ENCODE peak calls at places on chromosomes 7 and 10, in six cellular contexts. S, F, P, H, Z and M are unnamed samples.

GRCh38 chr10:91683976-91684375 is 51.1 kb upstream of the PPP1R3C start:
- DNase-seq in S (no peak), F (no peak), P (no peak), H (peak), Z (no peak), M (peak)

GRCh38 chr10:33334170-33334838 is at the start of gene NRP1:
- DNase-seq in S (peak), F (peak), P (peak), H (peak), Z (no peak), M (no peak)

GRCh38 chr10:113683300-113683699 is 3.6 kb downstream of the CASP7 start:
- DNase-seq in S (no peak), F (no peak), P (no peak), H (no peak), Z (no peak), M (no peak)

GRCh38 chr10:52950578-52950977 is 178.0 kb upstream of the MBL2 start:
- DNase-seq in S (no peak), F (no peak), P (no peak), H (no peak), Z (no peak), M (no peak)

GRCh38 chr10:43594944-43595589 is 11.2 kb upstream of the ZNF485 start:
- DNase-seq in S (no peak), F (peak), P (peak), H (peak), Z (no peak), M (no peak)

GRCh38 chr7:16078076-16078952 is 343.0 kb downstream of the CRPPA start:
- DNase-seq in S (peak), F (peak), P (no peak), H (peak), Z (peak), M (peak)

GRCh38 chr10:49568235-49568634 is 29.3 kb upstream of the ERCC6 start:
- DNase-seq in S (no peak), F (no peak), P (no peak), H (peak), Z (peak), M (no peak)

GRCh38 chr7:150972094-150972493 is 6.0 kb downstream of the KCNH2 start:
- DNase-seq in S (no peak), F (no peak), P (no peak), H (no peak), Z (no peak), M (no peak)

GRCh38 chr7:5204546-5204945 is 14.5 kb downstream of the WIPI2 start:
- DNase-seq in S (no peak), F (no peak), P (no peak), H (no peak), Z (no peak), M (no peak)

GRCh38 chr10:126732308-126732707 is 61.8 kb upstream of the C10orf90 start:
- DNase-seq in S (no peak), F (no peak), P (no peak), H (no peak), Z (no peak), M (no peak)

GRCh38 chr7:66697451-66698438 is 42.8 kb upstream of the RABGEF1 start:
- DNase-seq in S (no peak), F (no peak), P (no peak), H (peak), Z (no peak), M (no peak)

GRCh38 chr7:99000196-99000903 is 122.0 kb downstream of the TRRAP start:
- DNase-seq in S (no peak), F (no peak), P (no peak), H (no peak), Z (no peak), M (no peak)

GRCh38 chr7:40380111-40380510 is 245.3 kb downstream of the SUGCT start:
- DNase-seq in S (no peak), F (no peak), P (no peak), H (no peak), Z (no peak), M (no peak)

GRCh38 chr7:144835166-144835611 is 664 bp downstream of the TPK1 start:
- DNase-seq in S (no peak), F (peak), P (peak), H (peak), Z (no peak), M (peak)

GRCh38 chr7:148699024-148699771 is 495 bp downstream of the CUL1 start:
- DNase-seq in S (peak), F (peak), P (peak), H (peak), Z (peak), M (no peak)

GRCh38 chr7:110129159-110129558 is 961.8 kb upstream of the LRRN3 start:
- DNase-seq in S (no peak), F (no peak), P (no peak), H (no peak), Z (no peak), M (no peak)

GRCh38 chr7:55774327-55775050 is 88.1 kb downstream of the SEPTIN14 start:
- DNase-seq in S (no peak), F (peak), P (no peak), H (peak), Z (peak), M (no peak)

GRCh38 chr7:104135760-104136558 is 71.9 kb downstream of the ORC5 start:
- DNase-seq in S (no peak), F (no peak), P (no peak), H (no peak), Z (no peak), M (no peak)

GRCh38 chr10:70655316-70655715 is 17.0 kb upstream of the ADAMTS14 start:
- DNase-seq in S (no peak), F (no peak), P (no peak), H (no peak), Z (no peak), M (no peak)

GRCh38 chr10:102812213-102812876 is 24.9 kb downstream of the CYP17A1 start:
- DNase-seq in S (no peak), F (no peak), P (no peak), H (no peak), Z (no peak), M (no peak)

GRCh38 chr10:6022693-6023092 is 39.5 kb downstream of the IL2RA start:
- DNase-seq in S (no peak), F (no peak), P (no peak), H (peak), Z (no peak), M (no peak)

GRCh38 chr10:12252882-12253546 is 57.0 kb downstream of the CDC123 start:
- DNase-seq in S (no peak), F (peak), P (no peak), H (peak), Z (no peak), M (no peak)

GRCh38 chr10:98074315-98074911 is 44.0 kb upstream of the CRTAC1 start:
- DNase-seq in S (peak), F (no peak), P (no peak), H (peak), Z (no peak), M (no peak)

GRCh38 chr10:59678884-59679301 is 30.8 kb downstream of the SLC16A9 start:
- DNase-seq in S (no peak), F (no peak), P (no peak), H (no peak), Z (peak), M (peak)

GRCh38 chr10:71802235-71802634 is 28.9 kb upstream of the VSIR start:
- DNase-seq in S (no peak), F (no peak), P (no peak), H (no peak), Z (no peak), M (no peak)

GRCh38 chr10:123677556-123677955 is 11.4 kb downstream of the GPR26 start:
- DNase-seq in S (no peak), F (no peak), P (no peak), H (no peak), Z (no peak), M (no peak)

GRCh38 chr10:84427903-84428650 is 99.7 kb downstream of the CCSER2 start:
- DNase-seq in S (no peak), F (no peak), P (no peak), H (peak), Z (no peak), M (no peak)

GRCh38 chr7:30278386-30278785 is 6.0 kb upstream of the ZNRF2 start:
- DNase-seq in S (no peak), F (no peak), P (no peak), H (no peak), Z (no peak), M (no peak)

GRCh38 chr7:24981544-24981951 is 1.6 kb upstream of the OSBPL3 start:
- DNase-seq in S (peak), F (peak), P (peak), H (peak), Z (peak), M (no peak)

GRCh38 chr10:36779238-36779846 is 346.1 kb upstream of the ANKRD30A start:
- DNase-seq in S (peak), F (peak), P (no peak), H (peak), Z (no peak), M (peak)

GRCh38 chr10:31678139-31678536 is 250.5 kb downstream of the ARHGAP12 start:
- DNase-seq in S (no peak), F (peak), P (no peak), H (no peak), Z (no peak), M (no peak)

GRCh38 chr10:35640951-35641429 is 1.1 kb downstream of the FZD8 start:
- DNase-seq in S (peak), F (peak), P (peak), H (peak), Z (no peak), M (no peak)

GRCh38 chr7:105849122-105849855 is 27.1 kb downstream of the ATXN7L1 start:
- DNase-seq in S (no peak), F (no peak), P (no peak), H (peak), Z (peak), M (no peak)

GRCh38 chr7:129786825-129787563 is 165.8 kb downstream of the UBE2H start:
- DNase-seq in S (no peak), F (no peak), P (no peak), H (peak), Z (no peak), M (no peak)

GRCh38 chr7:155002411-155003214 is at the start of gene PAXIP1:
- DNase-seq in S (peak), F (peak), P (peak), H (no peak), Z (no peak), M (no peak)

GRCh38 chr7:90910136-90910535 is 314.0 kb downstream of the CDK14 start:
- DNase-seq in S (no peak), F (no peak), P (no peak), H (peak), Z (no peak), M (no peak)

GRCh38 chr7:149071641-149072437 is 18.7 kb downstream of the ZNF786 start:
- DNase-seq in S (peak), F (no peak), P (peak), H (peak), Z (no peak), M (no peak)

GRCh38 chr7:84042110-84042539 is 152.5 kb downstream of the SEMA3A start:
- DNase-seq in S (no peak), F (no peak), P (no peak), H (peak), Z (peak), M (peak)

GRCh38 chr7:100220833-100221718 is 1.3 kb downstream of the PVRIG start:
- DNase-seq in S (no peak), F (no peak), P (peak), H (no peak), Z (no peak), M (no peak)

GRCh38 chr10:13652860-13653259 is 66.1 kb downstream of the PRPF18 start:
- DNase-seq in S (no peak), F (no peak), P (no peak), H (no peak), Z (no peak), M (no peak)

GRCh38 chr10:13648425-13648824 is 61.7 kb downstream of the PRPF18 start:
- DNase-seq in S (no peak), F (no peak), P (no peak), H (no peak), Z (no peak), M (no peak)

GRCh38 chr10:13651969-13652720 is 65.4 kb downstream of the PRPF18 start:
- DNase-seq in S (no peak), F (no peak), P (no peak), H (no peak), Z (no peak), M (no peak)

GRCh38 chr10:13650961-13651360 is 64.2 kb downstream of the PRPF18 start:
- DNase-seq in S (no peak), F (no peak), P (no peak), H (no peak), Z (no peak), M (no peak)

DNA sequence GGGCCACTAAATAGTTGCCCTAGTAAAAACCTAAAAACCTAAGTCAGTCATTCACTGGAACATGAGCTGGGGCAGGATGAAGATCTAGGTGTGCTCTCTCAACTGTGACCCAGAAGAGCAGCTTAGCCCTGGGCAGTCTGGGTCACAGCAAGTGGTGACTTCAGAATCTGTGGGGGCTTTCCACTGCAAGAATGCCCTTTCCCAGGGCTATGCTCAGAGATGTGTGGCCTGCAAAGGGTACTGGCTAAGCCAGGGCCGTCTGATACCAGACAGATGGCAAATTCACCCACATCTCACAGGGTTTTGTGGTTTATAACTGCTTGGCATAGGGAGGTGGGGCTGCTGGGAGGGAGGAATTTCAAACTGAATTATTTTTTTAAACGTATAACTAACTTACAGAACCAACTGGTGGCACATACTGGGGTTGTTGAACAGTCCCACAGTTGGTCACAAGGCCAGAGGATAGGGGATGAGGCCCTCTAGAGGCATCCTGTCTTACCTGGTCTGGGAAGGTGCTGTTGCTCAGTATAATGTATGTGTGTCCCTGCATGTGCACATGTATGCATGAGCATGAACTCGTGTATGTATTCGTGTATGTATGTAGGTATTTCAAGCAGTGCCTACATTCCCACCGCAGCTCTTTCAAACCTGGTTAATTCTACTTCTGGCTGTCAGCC is 63.2 kb downstream of the PRPF18 start:
- DNase-seq in S (no peak), F (no peak), P (no peak), H (no peak), Z (no peak), M (peak)
- TF ChIP-seq CTCF in S (no peak), F (no peak), P (no peak), H (no peak), Z (no peak), M (peak)

GRCh38 chr7:22885824-22886255 is 63.2 kb upstream of the TOMM7 start:
- DNase-seq in S (no peak), F (no peak), P (no peak), H (no peak), Z (no peak), M (no peak)
- H3K4me3 ChIP-seq in S (no peak), F (no peak), P (no peak), H (no peak), Z (no peak), M (no peak)

DNA sequence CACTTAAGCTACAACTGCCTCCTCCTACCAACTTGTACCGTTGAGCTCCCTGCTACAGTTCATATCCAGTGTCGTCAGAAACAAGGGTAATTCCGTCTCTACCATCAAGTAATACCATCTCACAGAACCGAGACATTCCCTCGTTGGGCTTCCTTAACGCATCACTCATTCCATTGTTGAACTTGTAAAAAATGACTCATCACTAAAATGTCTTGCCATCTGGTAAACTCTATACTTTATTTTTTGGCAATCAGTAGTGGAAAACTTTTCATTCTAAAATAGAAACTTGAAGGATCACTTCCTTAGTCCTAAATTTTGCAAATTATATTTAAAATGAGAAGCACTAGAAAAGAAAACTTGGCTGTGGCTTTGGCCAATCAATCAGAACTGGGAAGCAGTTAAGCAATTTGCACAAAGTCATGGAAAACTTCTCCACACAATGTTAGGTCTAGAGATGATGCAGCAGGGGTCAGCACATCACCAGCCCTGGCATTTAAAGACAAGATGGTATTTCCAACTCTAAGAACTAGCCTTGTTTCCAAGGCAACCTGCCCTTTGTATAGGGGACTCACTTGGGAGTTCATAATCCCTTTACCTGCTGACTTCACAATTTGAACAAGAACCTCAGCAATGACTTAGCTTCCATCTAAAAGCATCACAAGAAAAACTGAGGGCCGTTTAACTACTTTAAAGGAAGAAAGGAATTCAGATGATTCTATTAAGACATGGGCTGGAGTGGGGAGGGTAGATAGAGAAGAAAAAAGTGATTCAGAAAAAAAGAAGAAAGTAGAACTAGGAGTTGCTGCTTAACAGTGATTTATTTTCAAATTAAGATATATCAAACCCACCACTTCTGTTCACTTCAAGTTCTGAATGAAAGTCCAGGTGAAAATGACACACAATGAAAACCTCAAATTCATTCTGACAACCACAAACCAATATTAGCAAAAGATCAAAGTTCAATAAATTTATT is 288.1 kb downstream of the PARD3 start:
- DNase-seq in S (no peak), F (no peak), P (no peak), H (peak), Z (peak), M (peak)
- TF ChIP-seq CTCF in S (no peak), F (no peak), P (peak), H (peak), Z (no peak), M (peak)

DNA sequence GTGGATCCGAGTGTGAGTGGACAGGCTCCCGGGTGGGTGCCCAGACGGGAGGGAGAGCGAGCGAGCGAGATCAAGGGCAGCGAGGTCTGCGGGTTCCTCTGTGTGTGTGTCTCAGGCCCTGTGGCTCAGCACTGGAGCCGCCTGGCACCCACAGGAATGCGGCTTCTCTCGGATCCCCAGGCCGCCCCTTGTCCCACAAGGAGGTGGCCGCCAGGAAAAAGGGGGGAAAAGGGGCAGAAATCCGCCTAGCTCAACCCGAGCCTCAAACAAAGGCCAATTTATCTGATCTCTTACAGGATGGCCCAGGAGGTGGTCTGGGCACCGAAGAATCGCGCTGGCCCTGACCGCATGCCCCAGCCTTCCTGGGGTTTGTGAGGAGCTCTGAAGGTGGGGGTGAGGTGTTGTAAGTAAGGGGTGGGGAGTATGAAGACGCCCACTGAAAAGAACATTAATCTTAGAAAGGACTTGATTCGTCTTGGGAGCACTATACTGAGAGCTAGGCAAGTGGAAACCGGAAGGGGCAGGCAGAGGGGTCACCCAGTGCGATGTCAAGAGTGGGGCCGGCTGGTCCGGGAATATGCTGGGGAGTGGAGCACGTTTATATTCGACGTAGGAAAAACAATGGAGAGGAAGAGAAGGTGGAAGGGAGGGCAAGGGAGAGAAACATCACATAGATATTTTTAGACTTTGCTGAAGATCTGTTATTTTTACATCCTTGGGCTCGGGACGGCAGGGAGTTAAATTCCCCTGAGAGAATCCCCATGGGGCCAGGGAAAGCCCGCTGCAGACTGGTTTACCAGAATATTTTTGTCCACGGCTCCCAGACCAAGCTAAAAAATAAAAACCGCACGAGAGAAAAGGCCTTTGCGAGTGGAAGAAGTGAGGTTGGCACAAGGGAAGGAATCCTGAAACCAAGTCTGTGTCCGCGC is 7.2 kb downstream of the DLX5 start:
- DNase-seq in S (no peak), F (no peak), P (no peak), H (no peak), Z (no peak), M (no peak)
- H3K4me3 ChIP-seq in S (no peak), F (no peak), P (no peak), H (no peak), Z (no peak), M (no peak)

GRCh38 chr7:139914861-139915300 is 85.8 kb downstream of the TBXAS1 start:
- DNase-seq in S (no peak), F (no peak), P (no peak), H (no peak), Z (no peak), M (no peak)

GRCh38 chr7:139914306-139914747 is 85.3 kb downstream of the TBXAS1 start:
- DNase-seq in S (no peak), F (no peak), P (no peak), H (peak), Z (no peak), M (no peak)

GRCh38 chr7:139915864-139916716 is 87.0 kb downstream of the TBXAS1 start:
- DNase-seq in S (no peak), F (peak), P (no peak), H (peak), Z (peak), M (peak)

GRCh38 chr7:139916717-139917395 is 87.8 kb downstream of the TBXAS1 start:
- DNase-seq in S (no peak), F (no peak), P (no peak), H (no peak), Z (no peak), M (no peak)

GRCh38 chr7:139915301-139915863 is 86.3 kb downstream of the TBXAS1 start:
- DNase-seq in S (no peak), F (no peak), P (no peak), H (peak), Z (no peak), M (no peak)
- TF ChIP-seq CTCF in S (no peak), F (no peak), P (no peak), H (no peak), Z (no peak), M (no peak)

GRCh38 chr10:110221721-110222261 is 14.4 kb downstream of the MXI1 start:
- DNase-seq in S (peak), F (peak), P (peak), H (peak), Z (peak), M (no peak)
- H3K4me3 ChIP-seq in S (no peak), F (no peak), P (peak), H (peak), Z (peak), M (peak)

GRCh38 chr7:46210467-46210866 is 289.4 kb upstream of the IGFBP3 start:
- DNase-seq in S (no peak), F (no peak), P (no peak), H (peak), Z (no peak), M (no peak)
- TF ChIP-seq CTCF in S (no peak), F (no peak), P (no peak), H (no peak), Z (no peak), M (no peak)